ENCODE peak calls at places on chromosomes 3 and 15, in five cellular contexts. F is breast epithelium, A is spleen, J is stomach, L is HepG2. C is an unnamed sample.

GRCh38 chr3:6770376-6770648 is 90.6 kb upstream of the GRM7 start:
- DNase-seq in F (no peak), A (no peak), J (no peak), L (no peak), C (no peak)

GRCh38 chr15:80766275-80766674 is 12.9 kb upstream of the CEMIP start:
- DNase-seq in F (no peak), A (no peak), J (no peak), L (no peak), C (no peak)

GRCh38 chr3:23659274-23659673 is 146.5 kb upstream of the UBE2E1 start:
- DNase-seq in F (no peak), A (no peak), J (no peak), L (no peak), C (no peak)

GRCh38 chr15:95446854-95447253 is 883.6 kb upstream of the NR2F2 start:
- DNase-seq in F (no peak), A (no peak), J (no peak), L (no peak), C (no peak)

GRCh38 chr3:50292159-50292923 is at the start of gene IFRD2:
- DNase-seq in F (peak), A (peak), J (peak), L (peak), C (peak)

GRCh38 chr15:24857777-24858176 is 97.0 kb upstream of the SNRPN start:
- DNase-seq in F (no peak), A (no peak), J (no peak), L (no peak), C (no peak)

GRCh38 chr3:87196879-87197278 is 30.2 kb upstream of the CHMP2B start:
- DNase-seq in F (no peak), A (no peak), J (no peak), L (no peak), C (no peak)

GRCh38 chr3:195385526-195385925 is 57.3 kb downstream of the ACAP2 start:
- DNase-seq in F (no peak), A (no peak), J (no peak), L (no peak), C (no peak)

GRCh38 chr3:11661827-11662226 is 18.1 kb upstream of the VGLL4 start:
- DNase-seq in F (no peak), A (no peak), J (no peak), L (no peak), C (no peak)

GRCh38 chr3:190497809-190498208 is 16.1 kb upstream of the IL1RAP start:
- DNase-seq in F (no peak), A (no peak), J (no peak), L (no peak), C (no peak)

DNA sequence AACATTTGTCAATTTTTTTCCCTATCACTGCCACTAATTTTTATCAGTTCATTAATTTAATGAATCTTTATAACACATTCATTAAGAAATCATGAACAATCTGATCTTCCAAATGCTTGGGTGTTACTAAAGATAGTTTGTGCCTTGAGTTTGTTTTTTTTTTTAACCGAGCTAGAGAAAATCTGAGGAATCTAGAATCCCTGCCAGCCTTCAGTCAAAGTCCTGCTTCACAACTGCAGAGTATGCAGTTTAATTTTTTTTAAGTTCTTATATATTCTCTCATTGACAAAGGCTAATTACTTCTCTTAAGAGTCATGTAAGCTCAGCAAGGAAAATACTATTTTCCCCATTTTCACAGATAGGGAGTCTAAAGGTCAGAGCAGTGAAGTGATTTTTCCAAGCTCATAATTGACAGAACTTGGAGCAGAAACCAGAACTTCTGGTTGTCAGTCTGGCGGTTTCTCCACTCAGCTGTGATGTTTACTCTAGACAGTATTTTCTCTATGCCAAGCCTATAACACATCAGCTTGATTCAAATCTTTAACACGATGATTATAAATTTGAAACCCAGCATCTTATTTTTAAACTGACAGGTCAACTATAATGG is 55.7 kb downstream of the TNIK start:
- DNase-seq in F (no peak), A (no peak), J (no peak), L (no peak), C (no peak)
- TF ChIP-seq POLR2AphosphoS5 in F (no peak), A (no peak), J (no peak), L (no peak), C (no peak)

GRCh38 chr3:44065741-44066140 is 175.9 kb upstream of the TOPAZ1 start:
- DNase-seq in F (no peak), A (no peak), J (no peak), L (no peak), C (no peak)
- TF ChIP-seq CTCF in F (no peak), A (no peak), J (no peak), L (no peak), C (no peak)

DNA sequence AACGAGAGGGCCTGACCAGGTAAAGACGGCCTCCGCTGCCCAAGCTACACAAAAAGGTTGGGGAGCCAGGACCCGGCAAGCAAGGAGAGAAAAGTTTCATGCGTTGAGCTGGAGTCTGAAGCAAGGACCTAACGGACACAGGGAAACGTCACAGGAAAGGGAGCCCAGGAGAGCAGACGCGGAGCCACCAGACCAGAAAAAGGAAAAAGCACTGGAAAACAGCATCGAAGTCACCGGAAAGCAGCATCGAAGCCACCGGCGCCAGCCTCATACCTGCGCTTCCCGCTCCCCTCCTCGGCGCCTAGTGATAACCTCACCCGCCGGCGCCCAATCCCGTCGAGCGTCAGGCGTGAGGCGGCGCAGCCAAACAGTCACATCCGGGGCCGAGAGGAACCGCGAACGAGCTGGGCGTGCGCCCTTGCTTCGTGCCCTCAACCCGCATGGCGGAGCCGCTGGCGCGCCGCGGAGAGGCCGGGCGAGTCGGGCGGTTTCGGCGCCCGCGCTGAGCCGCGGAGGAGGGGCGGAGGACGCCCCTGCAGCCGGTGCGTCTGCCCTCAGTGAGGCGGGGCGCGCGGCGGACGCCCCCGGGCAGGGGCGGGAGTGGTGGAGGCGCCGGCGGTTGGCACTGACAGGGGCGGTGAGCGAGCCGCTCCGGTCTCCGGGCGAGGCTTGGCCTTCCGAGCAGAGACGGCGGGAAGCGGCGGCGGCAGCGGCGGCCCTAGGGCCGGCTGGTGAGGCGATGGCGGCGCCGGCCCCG is at the start of the genes FBXO45 and WDR53:
- DNase-seq in F (peak), A (peak), J (peak), L (peak), C (peak)
- TF ChIP-seq POLR2A in F (peak), A (peak), J (peak), L (peak), C (peak)

DNA sequence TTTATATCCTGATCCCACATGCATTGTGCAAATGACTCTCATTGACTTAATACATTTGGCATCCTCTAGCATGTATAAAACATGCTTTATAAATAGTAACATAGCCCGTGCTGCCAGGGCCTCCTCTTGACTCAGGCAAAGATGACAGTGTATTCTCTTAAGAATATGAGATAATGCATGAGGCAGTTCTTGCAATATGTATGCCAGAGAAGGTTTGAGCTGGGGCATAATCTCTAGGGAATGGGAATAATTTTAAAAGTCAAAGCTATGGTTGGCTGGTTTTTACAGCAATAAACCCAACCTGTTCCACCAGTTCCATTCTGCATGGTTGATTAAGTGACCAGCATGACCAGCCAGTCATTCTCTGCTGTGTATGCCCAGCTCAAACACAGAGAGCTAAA is 179.0 kb upstream of the PFN2 start:
- DNase-seq in F (no peak), A (no peak), J (no peak), L (no peak), C (no peak)
- TF ChIP-seq POLR2AphosphoS5 in F (no peak), A (no peak), J (peak), L (no peak), C (no peak)

GRCh38 chr3:33957176-33957575 is 158.7 kb downstream of the PDCD6IP start:
- DNase-seq in F (no peak), A (no peak), J (no peak), L (no peak), C (no peak)

GRCh38 chr3:33949074-33949473 is 150.6 kb downstream of the PDCD6IP start:
- DNase-seq in F (no peak), A (no peak), J (no peak), L (no peak), C (no peak)

GRCh38 chr3:33956211-33956610 is 157.8 kb downstream of the PDCD6IP start:
- DNase-seq in F (no peak), A (no peak), J (no peak), L (no peak), C (no peak)

GRCh38 chr3:33954956-33955355 is 156.5 kb downstream of the PDCD6IP start:
- DNase-seq in F (no peak), A (no peak), J (no peak), L (peak), C (no peak)
- TF ChIP-seq CTCF in F (no peak), A (no peak), J (no peak), L (peak), C (no peak)

GRCh38 chr3:46913644-46914043 is 36.1 kb downstream of the PTH1R start:
- DNase-seq in F (peak), A (peak), J (no peak), L (no peak), C (no peak)

GRCh38 chr3:46914849-46915248 is 37.3 kb downstream of the PTH1R start:
- DNase-seq in F (no peak), A (peak), J (no peak), L (no peak), C (no peak)

GRCh38 chr3:46916799-46917198 is 39.3 kb downstream of the PTH1R start:
- DNase-seq in F (no peak), A (no peak), J (no peak), L (no peak), C (no peak)

GRCh38 chr3:46916278-46916677 is 38.8 kb downstream of the PTH1R start:
- DNase-seq in F (no peak), A (no peak), J (no peak), L (no peak), C (no peak)

GRCh38 chr3:46915297-46915822 is 37.8 kb downstream of the PTH1R start:
- DNase-seq in F (no peak), A (peak), J (no peak), L (no peak), C (no peak)
- TF ChIP-seq POLR2A in F (no peak), A (no peak), J (no peak), L (no peak), C (no peak)

DNA sequence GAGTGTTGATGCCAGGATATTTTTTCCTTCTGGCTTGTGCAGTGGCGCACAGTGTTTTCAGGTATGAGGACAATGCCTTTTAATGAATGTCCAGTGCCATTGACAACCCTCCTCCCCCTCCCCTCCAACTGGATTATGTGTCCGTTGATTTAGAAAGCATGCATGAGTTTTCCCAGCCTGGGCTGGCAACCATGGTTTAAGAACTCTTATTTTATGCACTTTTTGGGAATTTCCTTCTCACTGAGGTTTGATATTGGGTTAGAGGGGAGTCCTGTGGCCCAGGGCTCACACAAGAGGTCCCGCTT is 7.3 kb downstream of the ACVR2B start:
- DNase-seq in F (no peak), A (no peak), J (no peak), L (no peak), C (no peak)
- TF ChIP-seq POLR2AphosphoS5 in F (no peak), A (no peak), J (no peak), L (no peak), C (no peak)

C was measured in suprapubic skin.